ENCODE peak calls at places on chromosomes 13 and 19, in four cellular contexts. W is activated CD4-positive, alpha-beta T cell treated with anti-CD3 and anti-CD28 coated beads for 48 hours; M is NCI-H774; A is B cell. E is an unnamed sample.
A peak's percentile ranks its signal among the peaks of the same experiment; 100 is the strongest.

GRCh38 chr13:107799001-107799400 is 416.3 kb downstream of the LIG4 start:
- DNase-seq in M (no peak), W (no peak), A (no peak), E (no peak)

GRCh38 chr13:45584816-45585215 is 30.7 kb downstream of the ERICH6B start:
- DNase-seq in M (no peak), W (no peak), A (no peak), E (no peak)

GRCh38 chr19:46426506-46427162 is 2.1 kb downstream of the PNMA8C start:
- DNase-seq in M (peak; percentile 30), W (peak; percentile 54), A (no peak), E (no peak)

GRCh38 chr19:1070576-1070930 is 3.6 kb downstream of the ARHGAP45 start:
- DNase-seq in A (no peak), W (no peak), M (no peak), E (no peak)

GRCh38 chr13:97422118-97423054 is 11.6 kb upstream of the RAP2A start:
- DNase-seq in M (no peak), A (no peak), W (no peak), E (no peak)

GRCh38 chr19:28829762-28830161 is 383.2 kb downstream of the UQCRFS1 start:
- DNase-seq in A (no peak), M (no peak), W (no peak), E (no peak)

GRCh38 chr19:34319230-34319585 is 45.8 kb upstream of the GPI start:
- DNase-seq in M (no peak), W (no peak), A (no peak), E (no peak)

GRCh38 chr19:15197275-15198005 is 3.4 kb downstream of the NOTCH3 start:
- DNase-seq in W (no peak), M (no peak), A (no peak), E (no peak)

GRCh38 chr19:58519355-58520256 is at the start of gene ZBTB45:
- DNase-seq in M (peak; percentile 95), A (peak; percentile 93), W (peak; percentile 94), E (peak; percentile 86)

GRCh38 chr19:55118401-55118991 is 1.1 kb upstream of the PPP1R12C start:
- DNase-seq in M (no peak), W (peak; percentile 49), A (no peak), E (peak; percentile 55)

GRCh38 chr13:94858856-94859811 is 146.8 kb upstream of the SOX21 start:
- DNase-seq in M (no peak), W (no peak), A (no peak), E (no peak)

GRCh38 chr13:111337741-111338140 is 17.3 kb downstream of the TEX29 start:
- DNase-seq in M (no peak), A (no peak), W (no peak), E (no peak)

E was measured in GM10248.